ENCODE peak calls at places on chromosomes 2 and 18, in five cellular contexts. One of them, this sample, is unnamed.

GRCh38 chr18:78912862-78913261 is 66.8 kb upstream of the SALL3 start:
- DNase-seq in omental fat pad: no peak
- DNase-seq in fibroblast of gingiva: no peak
- DNase-seq in stimulated activated CD8-positive, alpha-beta memory T cell treated with anti-CD3 and anti-CD28 coated beads, Interleukin-2, amount 100 ng/mL, for 1 hour: no peak
- DNase-seq in hypothalamus: no peak
- DNase-seq in this sample: no peak

GRCh38 chr2:85277416-85278158 is 50.2 kb downstream of the TGOLN2 start:
- DNase-seq in omental fat pad: no peak
- DNase-seq in fibroblast of gingiva: peak; percentile 84
- DNase-seq in stimulated activated CD8-positive, alpha-beta memory T cell treated with anti-CD3 and anti-CD28 coated beads, Interleukin-2, amount 100 ng/mL, for 1 hour: no peak
- DNase-seq in hypothalamus: no peak
- DNase-seq in this sample: peak; percentile 58

GRCh38 chr2:64212801-64213321 is 68.6 kb upstream of the PELI1 start:
- DNase-seq in omental fat pad: no peak
- DNase-seq in fibroblast of gingiva: peak; percentile 8
- DNase-seq in stimulated activated CD8-positive, alpha-beta memory T cell treated with anti-CD3 and anti-CD28 coated beads, Interleukin-2, amount 100 ng/mL, for 1 hour: no peak
- DNase-seq in hypothalamus: no peak
- DNase-seq in this sample: peak; percentile 68

GRCh38 chr18:6249788-6250187 is 164.9 kb downstream of the L3MBTL4 start:
- DNase-seq in omental fat pad: no peak
- DNase-seq in fibroblast of gingiva: no peak
- DNase-seq in stimulated activated CD8-positive, alpha-beta memory T cell treated with anti-CD3 and anti-CD28 coated beads, Interleukin-2, amount 100 ng/mL, for 1 hour: no peak
- DNase-seq in hypothalamus: no peak
- DNase-seq in this sample: no peak

GRCh38 chr2:138922973-138923563 is 142.9 kb upstream of the NXPH2 start:
- DNase-seq in omental fat pad: no peak
- DNase-seq in fibroblast of gingiva: no peak
- DNase-seq in stimulated activated CD8-positive, alpha-beta memory T cell treated with anti-CD3 and anti-CD28 coated beads, Interleukin-2, amount 100 ng/mL, for 1 hour: no peak
- DNase-seq in hypothalamus: no peak
- DNase-seq in this sample: no peak

GRCh38 chr18:8948011-8948410 is 154.5 kb upstream of the NDUFV2 start:
- DNase-seq in omental fat pad: no peak
- DNase-seq in fibroblast of gingiva: no peak
- DNase-seq in stimulated activated CD8-positive, alpha-beta memory T cell treated with anti-CD3 and anti-CD28 coated beads, Interleukin-2, amount 100 ng/mL, for 1 hour: no peak
- DNase-seq in hypothalamus: no peak
- DNase-seq in this sample: no peak

GRCh38 chr2:219335373-219335786 is 2.8 kb upstream of the RESP18 start:
- DNase-seq in omental fat pad: no peak
- DNase-seq in fibroblast of gingiva: no peak
- DNase-seq in stimulated activated CD8-positive, alpha-beta memory T cell treated with anti-CD3 and anti-CD28 coated beads, Interleukin-2, amount 100 ng/mL, for 1 hour: no peak
- DNase-seq in hypothalamus: no peak
- DNase-seq in this sample: no peak

GRCh38 chr2:20868377-20868776 is 45.5 kb upstream of the LDAH start:
- DNase-seq in omental fat pad: no peak
- DNase-seq in fibroblast of gingiva: no peak
- DNase-seq in stimulated activated CD8-positive, alpha-beta memory T cell treated with anti-CD3 and anti-CD28 coated beads, Interleukin-2, amount 100 ng/mL, for 1 hour: no peak
- DNase-seq in hypothalamus: no peak
- DNase-seq in this sample: no peak

GRCh38 chr18:47772374-47773248 is 157.8 kb downstream of the SMAD2 start:
- DNase-seq in omental fat pad: no peak
- DNase-seq in fibroblast of gingiva: peak; percentile 48
- DNase-seq in stimulated activated CD8-positive, alpha-beta memory T cell treated with anti-CD3 and anti-CD28 coated beads, Interleukin-2, amount 100 ng/mL, for 1 hour: peak; percentile 28
- DNase-seq in hypothalamus: no peak
- DNase-seq in this sample: peak; percentile 71

GRCh38 chr2:235659767-235660322 is 166.0 kb downstream of the AGAP1 start:
- DNase-seq in omental fat pad: no peak
- DNase-seq in fibroblast of gingiva: peak; percentile 82
- DNase-seq in stimulated activated CD8-positive, alpha-beta memory T cell treated with anti-CD3 and anti-CD28 coated beads, Interleukin-2, amount 100 ng/mL, for 1 hour: no peak
- DNase-seq in hypothalamus: no peak
- DNase-seq in this sample: peak; percentile 88

GRCh38 chr2:163345795-163346573 is 389.8 kb downstream of the FIGN start:
- DNase-seq in omental fat pad: no peak
- DNase-seq in fibroblast of gingiva: peak; percentile 38
- DNase-seq in stimulated activated CD8-positive, alpha-beta memory T cell treated with anti-CD3 and anti-CD28 coated beads, Interleukin-2, amount 100 ng/mL, for 1 hour: no peak
- DNase-seq in hypothalamus: no peak
- DNase-seq in this sample: peak; percentile 34